ENCODE peak calls at places on chromosomes 5 and 9, in four cellular contexts. One of them, this sample, is unnamed.

GRCh38 chr5:167845952-167846351 is 445.5 kb upstream of the WWC1 start:
- DNase-seq in B cell: no peak
- DNase-seq in K562: no peak
- DNase-seq in HFFc6: no peak
- DNase-seq in this sample: no peak

GRCh38 chr5:112492291-112492690 is 73.2 kb upstream of the EPB41L4A start:
- DNase-seq in B cell: peak
- DNase-seq in HFFc6: peak
- DNase-seq in K562: peak
- DNase-seq in this sample: peak

GRCh38 chr5:32508806-32509805 is 64.6 kb upstream of the ZFR start:
- DNase-seq in B cell: no peak
- DNase-seq in HFFc6: peak
- DNase-seq in K562: no peak
- DNase-seq in this sample: no peak

GRCh38 chr5:57749396-57749795 is 266.8 kb upstream of the ACTBL2 start:
- DNase-seq in HFFc6: no peak
- DNase-seq in K562: no peak
- DNase-seq in B cell: no peak
- DNase-seq in this sample: no peak

GRCh38 chr9:19470567-19470966 is 61.8 kb downstream of the ACER2 start:
- DNase-seq in HFFc6: no peak
- DNase-seq in K562: no peak
- DNase-seq in B cell: no peak
- DNase-seq in this sample: no peak

GRCh38 chr5:103218164-103218563 is 40.4 kb upstream of the MACIR start:
- DNase-seq in B cell: no peak
- DNase-seq in HFFc6: peak
- DNase-seq in K562: no peak
- DNase-seq in this sample: no peak

GRCh38 chr5:170475269-170476000 is 28.4 kb upstream of the KCNIP1 start:
- DNase-seq in HFFc6: no peak
- DNase-seq in B cell: no peak
- DNase-seq in K562: no peak
- DNase-seq in this sample: no peak

GRCh38 chr9:133826289-133827085 is 88.3 kb upstream of the SARDH start:
- DNase-seq in K562: no peak
- DNase-seq in B cell: no peak
- DNase-seq in HFFc6: no peak
- DNase-seq in this sample: no peak

GRCh38 chr5:11815481-11815880 is 88.8 kb downstream of the CTNND2 start:
- DNase-seq in K562: no peak
- DNase-seq in HFFc6: no peak
- DNase-seq in B cell: no peak
- DNase-seq in this sample: no peak

GRCh38 chr9:16705121-16705604 is 165.3 kb downstream of the BNC2 start:
- DNase-seq in B cell: no peak
- DNase-seq in HFFc6: peak
- DNase-seq in K562: peak
- DNase-seq in this sample: peak

GRCh38 chr5:132250547-132250946 is 6.9 kb upstream of the PDLIM4 start:
- DNase-seq in K562: no peak
- DNase-seq in B cell: no peak
- DNase-seq in HFFc6: no peak
- DNase-seq in this sample: no peak

GRCh38 chr9:135961277-135961705 is at the start of gene UBAC1:
- DNase-seq in HFFc6: peak
- DNase-seq in K562: peak
- DNase-seq in B cell: peak
- DNase-seq in this sample: peak

GRCh38 chr9:135661801-135662560 is 1.1 kb upstream of the LCN9 start:
- DNase-seq in B cell: no peak
- DNase-seq in HFFc6: no peak
- DNase-seq in K562: no peak
- DNase-seq in this sample: no peak

GRCh38 chr5:125408582-125409069 is 662.2 kb upstream of the ZNF608 start:
- DNase-seq in K562: no peak
- DNase-seq in B cell: no peak
- DNase-seq in HFFc6: peak
- DNase-seq in this sample: no peak

GRCh38 chr5:176736271-176736965 is 73.9 kb upstream of the UNC5A start:
- DNase-seq in K562: no peak
- DNase-seq in B cell: no peak
- DNase-seq in HFFc6: no peak
- DNase-seq in this sample: no peak

GRCh38 chr9:137428311-137428630 is 5.1 kb downstream of the NOXA1 start:
- DNase-seq in K562: no peak
- DNase-seq in B cell: no peak
- DNase-seq in HFFc6: no peak
- DNase-seq in this sample: no peak
- TF ChIP-seq CTCF in K562: no peak
- TF ChIP-seq CTCF in B cell: no peak
- TF ChIP-seq CTCF in HFFc6: peak
- TF ChIP-seq CTCF in this sample: no peak

GRCh38 chr9:130480673-130481072 is 35.9 kb downstream of the ASS1 start:
- DNase-seq in K562: peak
- DNase-seq in B cell: no peak
- DNase-seq in HFFc6: no peak
- DNase-seq in this sample: peak
- TF ChIP-seq CTCF in K562: peak
- TF ChIP-seq CTCF in B cell: no peak
- TF ChIP-seq CTCF in HFFc6: peak
- TF ChIP-seq CTCF in this sample: no peak

GRCh38 chr9:126781186-126781585 is 23.7 kb upstream of the ZBTB43 start:
- DNase-seq in K562: no peak
- DNase-seq in HFFc6: no peak
- DNase-seq in B cell: no peak
- DNase-seq in this sample: no peak

GRCh38 chr9:126773004-126773607 is 31.7 kb upstream of the ZBTB43 start:
- DNase-seq in K562: peak
- DNase-seq in HFFc6: peak
- DNase-seq in B cell: no peak
- DNase-seq in this sample: peak

GRCh38 chr9:126781717-126782388 is 23.0 kb upstream of the ZBTB43 start:
- DNase-seq in K562: peak
- DNase-seq in HFFc6: peak
- DNase-seq in B cell: peak
- DNase-seq in this sample: peak

GRCh38 chr9:126775926-126776325 is 28.9 kb upstream of the ZBTB43 start:
- DNase-seq in K562: no peak
- DNase-seq in HFFc6: no peak
- DNase-seq in B cell: no peak
- DNase-seq in this sample: no peak

GRCh38 chr9:126777733-126778132 is 27.1 kb upstream of the ZBTB43 start:
- DNase-seq in HFFc6: no peak
- DNase-seq in B cell: peak
- DNase-seq in K562: no peak
- DNase-seq in this sample: no peak
- TF ChIP-seq CTCF in HFFc6: peak
- TF ChIP-seq CTCF in B cell: no peak
- TF ChIP-seq CTCF in K562: peak
- TF ChIP-seq CTCF in this sample: no peak

GRCh38 chr5:33890633-33891032 is 1.2 kb downstream of the ADAMTS12 start:
- DNase-seq in K562: no peak
- DNase-seq in HFFc6: peak
- DNase-seq in B cell: no peak
- DNase-seq in this sample: peak
- TF ChIP-seq CTCF in K562: no peak
- TF ChIP-seq CTCF in HFFc6: peak
- TF ChIP-seq CTCF in B cell: no peak
- TF ChIP-seq CTCF in this sample: no peak

GRCh38 chr9:119282476-119283117 is 86.6 kb downstream of the BRINP1 start:
- DNase-seq in HFFc6: no peak
- DNase-seq in B cell: no peak
- DNase-seq in K562: no peak
- DNase-seq in this sample: no peak

GRCh38 chr9:119284587-119285337 is 84.5 kb downstream of the BRINP1 start:
- DNase-seq in K562: no peak
- DNase-seq in B cell: no peak
- DNase-seq in HFFc6: no peak
- DNase-seq in this sample: no peak

GRCh38 chr9:119283118-119283794 is 86.0 kb downstream of the BRINP1 start:
- DNase-seq in HFFc6: no peak
- DNase-seq in B cell: no peak
- DNase-seq in K562: no peak
- DNase-seq in this sample: no peak

GRCh38 chr9:119280740-119281485 is 88.3 kb downstream of the BRINP1 start:
- DNase-seq in HFFc6: no peak
- DNase-seq in K562: no peak
- DNase-seq in B cell: no peak
- DNase-seq in this sample: no peak

DNA sequence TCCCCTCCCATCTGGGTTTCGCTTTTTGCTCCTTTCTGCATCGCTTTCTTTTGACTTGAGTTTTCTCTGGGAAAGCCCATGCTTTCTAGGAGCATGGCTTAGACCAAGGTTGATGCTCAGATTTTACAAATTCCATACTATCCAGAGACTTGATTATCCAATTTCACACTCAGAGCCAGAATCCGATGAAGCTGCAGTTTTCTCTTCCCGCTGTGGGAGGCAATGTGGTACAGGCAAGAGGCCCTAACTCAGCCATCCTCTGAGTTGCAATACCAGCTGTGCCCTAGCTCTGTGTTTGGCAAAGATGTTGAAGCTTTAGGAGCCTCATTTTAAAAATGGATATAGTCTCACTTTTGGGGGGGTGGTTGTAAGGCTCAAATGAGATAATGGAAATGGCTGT is 85.1 kb downstream of the BRINP1 start:
- DNase-seq in K562: no peak
- DNase-seq in HFFc6: no peak
- DNase-seq in B cell: no peak
- DNase-seq in this sample: peak
- TF ChIP-seq CTCF in K562: no peak
- TF ChIP-seq CTCF in HFFc6: no peak
- TF ChIP-seq CTCF in B cell: no peak
- TF ChIP-seq CTCF in this sample: no peak

This sample was measured in endothelial cell.